ENCODE peak calls at places on chromosomes 11 and 22, in seven cellular contexts. J is body of pancreas, X is cardiac fibroblast, I is A549, E is tibial artery, W is mammary epithelial cell, N is fibroblast of mammary gland. K is an unnamed sample.

GRCh38 chr11:87063982-87064381 is 26.2 kb downstream of the TMEM135 start:
- DNase-seq in E (no peak), I (no peak), N (peak; percentile 40), J (no peak), X (peak; percentile 3), W (peak; percentile 33), K (no peak)

GRCh38 chr22:38513063-38513462 is 7.0 kb upstream of the DDX17 start:
- DNase-seq in J (no peak), E (no peak), N (no peak), X (no peak), I (no peak), W (no peak), K (no peak)

GRCh38 chr22:37012262-37012904 is 6.9 kb downstream of the TST start:
- DNase-seq in I (no peak), X (peak; percentile 11), W (no peak), N (no peak), J (peak; percentile 67), E (no peak), K (peak; percentile 55)

GRCh38 chr22:33922268-33922667 is 2.0 kb upstream of the LARGE1 start:
- DNase-seq in X (peak; percentile 39), I (no peak), N (peak; percentile 9), W (peak; percentile 27), J (peak; percentile 57), E (peak; percentile 34), K (peak; percentile 25)

GRCh38 chr11:15199693-15200092 is 85.0 kb downstream of the INSC start:
- DNase-seq in J (peak; percentile 78), W (peak; percentile 67), N (peak; percentile 79), X (peak; percentile 10), E (peak; percentile 32), I (no peak), K (peak; percentile 58)

GRCh38 chr22:50481440-50482106 is at the start of gene ADM2:
- DNase-seq in E (no peak), J (peak; percentile 77), I (peak; percentile 47), W (no peak), X (peak; percentile 26), N (no peak), K (no peak)

GRCh38 chr22:23840026-23840425 is 1.2 kb upstream of the DERL3 start:
- DNase-seq in J (no peak), N (no peak), I (no peak), E (no peak), W (no peak), X (no peak), K (no peak)

GRCh38 chr22:30290318-30290678 is 993 bp upstream of the CASTOR1 start:
- DNase-seq in J (no peak), X (no peak), W (no peak), E (peak; percentile 49), N (no peak), I (no peak), K (no peak)

GRCh38 chr22:24177045-24177444 is 4.2 kb upstream of the SUSD2 start:
- DNase-seq in I (no peak), W (no peak), N (no peak), J (no peak), E (no peak), X (no peak), K (no peak)

GRCh38 chr11:79007811-79008294 is 433.0 kb downstream of the TENM4 start:
- DNase-seq in X (no peak), W (no peak), E (no peak), J (no peak), I (no peak), N (no peak), K (no peak)

GRCh38 chr11:75557649-75558494 is 4.2 kb upstream of the SERPINH1 start:
- DNase-seq in N (peak; percentile 92), I (no peak), X (peak; percentile 98), J (no peak), E (peak; percentile 76), W (no peak), K (no peak)

GRCh38 chr11:33296695-33297094 is 39.5 kb downstream of the HIPK3 start:
- DNase-seq in E (no peak), J (no peak), X (no peak), N (no peak), I (no peak), W (no peak), K (no peak)

GRCh38 chr11:2643746-2644145 is 56.0 kb downstream of the KCNQ1OT1 start:
- DNase-seq in N (no peak), I (no peak), E (no peak), X (no peak), W (no peak), J (no peak), K (no peak)

GRCh38 chr11:762421-763072 is 14.7 kb downstream of the GATD1 start:
- DNase-seq in E (no peak), I (peak; percentile 83), N (peak; percentile 91), X (peak; percentile 69), W (peak; percentile 87), J (peak; percentile 35), K (no peak)

GRCh38 chr11:34593085-34593484 is 27.8 kb upstream of the EHF start:
- DNase-seq in N (no peak), W (no peak), I (no peak), X (no peak), E (no peak), J (no peak), K (no peak)

GRCh38 chr22:33983558-33983957 is 63.3 kb upstream of the LARGE1 start:
- DNase-seq in J (no peak), N (no peak), X (no peak), I (no peak), E (no peak), W (no peak), K (no peak)

GRCh38 chr11:134069996-134070845 is 1.3 kb downstream of the JAM3 start:
- DNase-seq in J (no peak), E (no peak), X (no peak), W (no peak), I (no peak), N (no peak), K (no peak)

GRCh38 chr11:368414-369335 is 624 bp upstream of the B4GALNT4 start:
- DNase-seq in N (no peak), I (peak; percentile 48), X (peak; percentile 14), W (no peak), J (no peak), E (no peak), K (peak; percentile 13)

GRCh38 chr11:45233121-45233803 is 52.9 kb downstream of the SYT13 start:
- DNase-seq in J (peak; percentile 78), I (peak; percentile 93), X (peak; percentile 70), E (peak; percentile 67), W (peak; percentile 42), N (peak; percentile 55), K (peak; percentile 66)

GRCh38 chr11:125410091-125410490 is 86.0 kb downstream of the FEZ1 start:
- DNase-seq in E (no peak), X (peak; percentile 8), J (no peak), W (peak; percentile 81), I (no peak), N (no peak), K (no peak)

GRCh38 chr11:21514298-21514697 is 678.6 kb upstream of the ANO5 start:
- DNase-seq in E (no peak), J (peak; percentile 47), X (no peak), I (no peak), N (no peak), W (no peak), K (no peak)

GRCh38 chr11:21511835-21512440 is 680.9 kb upstream of the ANO5 start:
- DNase-seq in N (peak; percentile 57), I (peak; percentile 21), X (peak; percentile 28), J (peak; percentile 83), W (peak; percentile 67), E (no peak), K (peak; percentile 16)
- TF ChIP-seq CTCF in N (peak; percentile 47), I (peak; percentile 53), X (peak; percentile 36), J (peak; percentile 43), W (peak; percentile 80), E (peak; percentile 23), K (peak; percentile 45)

DNA sequence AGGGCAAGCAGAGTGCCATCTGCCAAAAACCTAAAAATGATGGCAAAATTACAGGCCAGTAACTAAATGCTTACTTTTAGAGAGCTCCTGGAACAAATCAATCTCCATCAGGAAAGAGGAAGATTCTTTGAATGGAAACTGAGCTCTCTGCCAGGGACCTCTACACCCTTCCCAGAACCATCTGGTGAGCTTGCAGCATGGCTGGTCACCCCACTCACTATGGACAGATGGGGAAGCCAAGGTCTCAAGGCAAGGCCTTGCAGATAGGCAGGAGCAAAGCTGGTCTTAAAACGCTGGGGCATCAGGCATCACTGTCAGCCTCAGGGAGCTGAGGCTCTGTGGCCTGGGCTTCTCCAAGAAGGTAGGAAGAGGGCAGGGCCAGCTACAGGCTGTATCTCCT is 36.2 kb downstream of the SERGEF start:
- DNase-seq in I (no peak), W (no peak), J (no peak), N (no peak), X (no peak), E (no peak), K (no peak)
- H3K4me3 ChIP-seq in I (no peak overlapping the region), W (no peak overlapping the region), J (no peak overlapping the region), N (no peak overlapping the region), X (no peak overlapping the region), E (no peak overlapping the region), K (no peak overlapping the region)

GRCh38 chr22:28710112-28710888 is 30.7 kb upstream of the TTC28 start:
- DNase-seq in X (peak; percentile 88), I (no peak), N (peak; percentile 85), J (no peak), W (peak; percentile 59), E (no peak), K (no peak)

GRCh38 chr22:28710889-28711285 is 30.7 kb downstream of the CHEK2 start:
- DNase-seq in E (no peak), I (no peak), J (no peak), W (no peak), X (peak; percentile 44), N (peak; percentile 60), K (no peak)

GRCh38 chr22:28711341-28711740 is 30.3 kb downstream of the CHEK2 start:
- DNase-seq in I (no peak), X (no peak), W (no peak), E (no peak), J (no peak), N (no peak), K (no peak)

GRCh38 chr22:28714043-28714442 is 27.6 kb downstream of the CHEK2 start:
- DNase-seq in N (peak; percentile 36), W (no peak), X (no peak), E (no peak), I (no peak), J (no peak), K (no peak)

GRCh38 chr22:28711820-28712777 is 29.5 kb downstream of the CHEK2 start:
- DNase-seq in N (peak; percentile 98), I (peak; percentile 28), E (peak; percentile 22), X (peak; percentile 88), W (peak; percentile 88), J (no peak), K (no peak)
- TF ChIP-seq CTCF in N (peak; percentile 41), I (no peak), E (no peak), X (peak; percentile 30), W (no peak), J (no peak), K (no peak)

GRCh38 chr22:20157416-20158183 is 6.7 kb upstream of the CCDC188 start:
- DNase-seq in N (no peak), J (no peak), X (no peak), I (no peak), E (no peak), W (no peak), K (no peak)

GRCh38 chr22:20156611-20157415 is 6.0 kb upstream of the CCDC188 start:
- DNase-seq in E (peak; percentile 76), X (peak; percentile 84), I (peak; percentile 66), W (peak; percentile 46), J (peak; percentile 94), N (peak; percentile 65), K (peak; percentile 83)

GRCh38 chr22:20159088-20159487 is 8.2 kb upstream of the CCDC188 start:
- DNase-seq in I (no peak), W (no peak), N (no peak), X (no peak), J (no peak), E (no peak), K (no peak)

GRCh38 chr22:20160041-20160440 is 9.2 kb upstream of the CCDC188 start:
- DNase-seq in X (no peak), E (no peak), W (no peak), I (no peak), J (no peak), N (no peak), K (no peak)

GRCh38 chr22:20158366-20159036 is 7.6 kb upstream of the CCDC188 start:
- DNase-seq in X (no peak), E (no peak), W (no peak), I (no peak), N (no peak), J (no peak), K (no peak)
- H3K4me3 ChIP-seq in X (no peak overlapping the region), E (no peak overlapping the region), W (no peak overlapping the region), I (no peak overlapping the region), N (no peak overlapping the region), J (no peak overlapping the region), K (no peak overlapping the region)

K was measured in left ventricle myocardium inferior.